ENCODE peak calls at places on chromosomes 7 and 10, in five cellular contexts. One of them, this sample, is unnamed.

GRCh38 chr10:3206516-3207157 is 34.1 kb upstream of the PITRM1 start:
- DNase-seq in bronchial epithelial cell: no peak
- DNase-seq in left ventricle myocardium inferior: no peak
- DNase-seq in cardiac muscle cell: no peak
- DNase-seq in HCT116: no peak
- DNase-seq in this sample: no peak

GRCh38 chr10:84605802-84606201 is 277.4 kb downstream of the CCSER2 start:
- DNase-seq in bronchial epithelial cell: peak; percentile 71
- DNase-seq in left ventricle myocardium inferior: no peak
- DNase-seq in cardiac muscle cell: no peak
- DNase-seq in HCT116: no peak
- DNase-seq in this sample: no peak

GRCh38 chr10:125692932-125693847 is 10.2 kb upstream of the TEX36 start:
- DNase-seq in bronchial epithelial cell: peak; percentile 35
- DNase-seq in left ventricle myocardium inferior: no peak
- DNase-seq in cardiac muscle cell: no peak
- DNase-seq in HCT116: no peak
- DNase-seq in this sample: no peak

GRCh38 chr10:116270691-116271592 is 2.1 kb downstream of the GFRA1 start:
- DNase-seq in bronchial epithelial cell: no peak
- DNase-seq in left ventricle myocardium inferior: peak; percentile 60
- DNase-seq in cardiac muscle cell: peak; percentile 44
- DNase-seq in HCT116: no peak
- DNase-seq in this sample: no peak

GRCh38 chr10:91520657-91521056 is 110.5 kb downstream of the HECTD2 start:
- DNase-seq in bronchial epithelial cell: no peak
- DNase-seq in left ventricle myocardium inferior: no peak
- DNase-seq in cardiac muscle cell: peak; percentile 35
- DNase-seq in HCT116: no peak
- DNase-seq in this sample: no peak

GRCh38 chr10:6563075-6563474 is 17.0 kb downstream of the PRKCQ start:
- DNase-seq in bronchial epithelial cell: no peak
- DNase-seq in left ventricle myocardium inferior: no peak
- DNase-seq in cardiac muscle cell: no peak
- DNase-seq in HCT116: no peak
- DNase-seq in this sample: no peak

GRCh38 chr7:101127460-101128039 is 646 bp downstream of the SERPINE1 start:
- DNase-seq in bronchial epithelial cell: no peak
- DNase-seq in left ventricle myocardium inferior: no peak
- DNase-seq in cardiac muscle cell: no peak
- DNase-seq in HCT116: no peak
- DNase-seq in this sample: no peak

GRCh38 chr10:31318382-31318853 is 598 bp upstream of the ZEB1 start:
- DNase-seq in bronchial epithelial cell: peak; percentile 77
- DNase-seq in left ventricle myocardium inferior: peak; percentile 51
- DNase-seq in cardiac muscle cell: peak; percentile 47
- DNase-seq in HCT116: peak; percentile 28
- DNase-seq in this sample: peak; percentile 75

GRCh38 chr7:75850222-75850621 is 28.6 kb upstream of the RHBDD2 start:
- DNase-seq in bronchial epithelial cell: no peak
- DNase-seq in left ventricle myocardium inferior: no peak
- DNase-seq in cardiac muscle cell: no peak
- DNase-seq in HCT116: no peak
- DNase-seq in this sample: no peak

GRCh38 chr7:99928994-99929729 is at the start of gene GJC3:
- DNase-seq in bronchial epithelial cell: peak; percentile 55
- DNase-seq in left ventricle myocardium inferior: peak; percentile 62
- DNase-seq in cardiac muscle cell: peak; percentile 63
- DNase-seq in HCT116: peak; percentile 49
- DNase-seq in this sample: peak; percentile 59

GRCh38 chr7:151274376-151274760 is 25.9 kb upstream of the SMARCD3 start:
- DNase-seq in bronchial epithelial cell: no peak
- DNase-seq in left ventricle myocardium inferior: no peak
- DNase-seq in cardiac muscle cell: no peak
- DNase-seq in HCT116: no peak
- DNase-seq in this sample: no peak

GRCh38 chr10:62422068-62422590 is 48.0 kb downstream of the ZNF365 start:
- DNase-seq in bronchial epithelial cell: peak; percentile 74
- DNase-seq in left ventricle myocardium inferior: no peak
- DNase-seq in cardiac muscle cell: no peak
- DNase-seq in HCT116: no peak
- DNase-seq in this sample: peak; percentile 94

GRCh38 chr10:27948191-27948590 is 50.7 kb downstream of the ODAD2 start:
- DNase-seq in bronchial epithelial cell: no peak
- DNase-seq in left ventricle myocardium inferior: no peak
- DNase-seq in cardiac muscle cell: no peak
- DNase-seq in HCT116: no peak
- DNase-seq in this sample: no peak

DNA sequence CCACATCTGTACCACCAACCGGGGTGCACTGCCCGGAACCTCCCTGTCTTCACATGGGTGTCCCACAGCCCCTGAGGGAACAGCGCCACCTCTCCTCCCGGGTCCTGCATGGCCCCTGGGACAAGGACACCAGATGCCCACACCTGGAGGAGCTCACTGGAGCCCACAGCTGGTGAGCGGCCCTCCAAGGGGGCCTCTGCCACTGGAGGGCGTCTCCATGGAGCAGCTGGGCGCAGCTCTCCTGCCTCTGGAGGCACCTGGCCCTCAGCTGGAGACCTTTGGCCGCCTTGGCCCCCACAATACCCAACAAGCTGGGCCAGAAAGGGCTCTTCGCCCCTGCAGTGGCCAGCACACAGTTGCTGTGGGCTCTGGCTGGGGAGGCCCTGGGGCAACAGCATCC is 7.3 kb upstream of the NKX6-2 start:
- DNase-seq in bronchial epithelial cell: no peak
- DNase-seq in left ventricle myocardium inferior: no peak
- DNase-seq in cardiac muscle cell: no peak
- DNase-seq in HCT116: no peak
- DNase-seq in this sample: no peak
- TF ChIP-seq CTCF in bronchial epithelial cell: no peak
- TF ChIP-seq CTCF in left ventricle myocardium inferior: no peak
- TF ChIP-seq CTCF in cardiac muscle cell: no peak
- TF ChIP-seq CTCF in HCT116: no peak
- TF ChIP-seq CTCF in this sample: no peak

DNA sequence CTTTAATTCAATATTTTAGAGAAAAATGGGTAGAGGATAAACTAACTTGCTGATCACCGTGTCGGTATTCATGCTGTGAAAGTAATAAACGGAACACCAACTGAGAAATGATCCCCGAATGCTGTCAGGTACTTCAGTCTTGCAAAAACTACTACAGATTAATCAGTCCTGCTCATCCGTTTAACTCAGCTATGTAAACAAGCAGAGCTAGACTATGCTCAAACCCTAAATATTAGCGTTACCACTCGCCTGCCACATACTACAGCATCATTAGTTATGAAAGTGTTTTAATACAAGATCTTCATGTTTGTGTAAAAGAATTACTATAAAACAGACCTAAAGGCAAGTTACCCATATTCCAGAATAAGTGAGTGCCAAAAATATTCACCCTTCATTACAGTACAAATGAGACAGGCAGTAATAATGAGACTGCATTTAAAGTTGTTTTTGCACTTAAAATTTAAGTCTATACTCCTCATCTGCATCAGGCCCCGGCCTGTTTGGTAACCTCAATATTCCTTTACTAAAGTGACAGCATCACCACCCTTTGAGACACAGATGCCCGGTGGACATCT is 952 bp downstream of the DNMBP start:
- DNase-seq in bronchial epithelial cell: peak; percentile 57
- DNase-seq in left ventricle myocardium inferior: no peak
- DNase-seq in cardiac muscle cell: no peak
- DNase-seq in HCT116: no peak
- DNase-seq in this sample: peak; percentile 48
- TF ChIP-seq CTCF in bronchial epithelial cell: no peak
- TF ChIP-seq CTCF in left ventricle myocardium inferior: no peak
- TF ChIP-seq CTCF in cardiac muscle cell: no peak
- TF ChIP-seq CTCF in HCT116: no peak
- TF ChIP-seq CTCF in this sample: no peak

DNA sequence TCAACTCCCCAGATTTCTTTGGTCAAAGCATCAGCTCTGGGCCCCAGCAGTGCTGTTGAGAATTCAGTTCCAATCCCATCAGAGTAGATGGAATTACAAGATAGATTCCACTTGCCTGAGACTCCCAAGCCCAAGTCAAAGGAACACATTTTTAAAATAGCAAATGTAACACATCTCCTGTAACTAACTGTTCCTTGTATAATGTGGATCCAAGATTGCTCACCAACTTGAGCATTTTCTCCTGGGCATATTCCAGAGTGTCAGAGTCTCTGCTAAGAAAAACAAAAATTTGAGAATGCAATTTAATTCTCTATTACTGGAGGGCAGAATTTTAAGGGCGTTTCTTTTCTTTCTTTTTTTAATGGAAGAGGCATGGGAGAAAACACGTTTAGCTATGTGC is 136.7 kb downstream of the NEBL start:
- DNase-seq in bronchial epithelial cell: no peak
- DNase-seq in left ventricle myocardium inferior: no peak
- DNase-seq in cardiac muscle cell: no peak
- DNase-seq in HCT116: no peak
- DNase-seq in this sample: no peak
- TF ChIP-seq CTCF in bronchial epithelial cell: no peak
- TF ChIP-seq CTCF in left ventricle myocardium inferior: no peak
- TF ChIP-seq CTCF in cardiac muscle cell: no peak
- TF ChIP-seq CTCF in HCT116: no peak
- TF ChIP-seq CTCF in this sample: no peak

DNA sequence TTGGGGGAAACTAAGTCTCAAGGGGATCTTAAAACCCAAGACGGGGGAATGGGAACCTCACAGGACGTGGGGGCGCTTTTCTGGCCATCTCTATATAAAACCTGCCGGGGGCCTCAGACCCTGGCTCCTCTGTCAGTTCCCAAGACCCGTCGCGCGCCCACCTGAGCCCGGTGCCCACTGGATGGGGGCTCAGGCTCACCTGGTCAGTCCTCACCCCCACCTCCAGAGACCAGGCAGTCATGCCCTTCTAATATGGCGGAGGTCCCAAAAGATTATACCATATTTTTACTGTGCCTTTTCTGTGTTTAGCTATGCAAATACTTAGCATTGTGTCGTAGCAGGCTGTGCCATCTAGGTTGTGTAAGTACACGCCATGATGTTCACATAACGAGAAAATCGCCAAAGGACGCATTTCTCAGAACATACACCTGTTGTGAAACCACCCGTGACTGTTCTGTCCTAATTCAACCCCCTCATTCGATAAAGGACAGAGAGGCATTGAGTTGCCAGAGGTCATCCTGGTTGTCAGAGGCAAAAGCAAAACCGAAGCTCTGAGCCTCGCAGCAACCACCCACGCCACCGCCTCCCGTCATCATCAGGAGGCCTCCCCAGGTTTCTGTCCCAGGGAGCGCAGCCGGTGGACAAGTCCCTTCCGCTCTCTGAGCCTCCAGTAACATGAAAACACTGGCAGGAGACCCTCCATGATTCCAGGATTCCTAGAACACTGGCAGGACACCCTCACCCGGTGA is 28.9 kb downstream of the OAT start:
- DNase-seq in bronchial epithelial cell: no peak
- DNase-seq in left ventricle myocardium inferior: no peak
- DNase-seq in cardiac muscle cell: no peak
- DNase-seq in HCT116: no peak
- DNase-seq in this sample: no peak
- TF ChIP-seq CTCF in bronchial epithelial cell: no peak
- TF ChIP-seq CTCF in left ventricle myocardium inferior: peak; percentile 6
- TF ChIP-seq CTCF in cardiac muscle cell: no peak
- TF ChIP-seq CTCF in HCT116: no peak
- TF ChIP-seq CTCF in this sample: no peak

GRCh38 chr7:73869011-73869785 is 8.2 kb downstream of the TMEM270 start:
- DNase-seq in bronchial epithelial cell: no peak
- DNase-seq in left ventricle myocardium inferior: no peak
- DNase-seq in cardiac muscle cell: no peak
- DNase-seq in HCT116: no peak
- DNase-seq in this sample: no peak

GRCh38 chr7:73870041-73870492 is 9.1 kb downstream of the TMEM270 start:
- DNase-seq in bronchial epithelial cell: no peak
- DNase-seq in left ventricle myocardium inferior: no peak
- DNase-seq in cardiac muscle cell: peak; percentile 31
- DNase-seq in HCT116: no peak
- DNase-seq in this sample: no peak

GRCh38 chr7:73864981-73865711 is 4.2 kb downstream of the TMEM270 start:
- DNase-seq in bronchial epithelial cell: no peak
- DNase-seq in left ventricle myocardium inferior: no peak
- DNase-seq in cardiac muscle cell: no peak
- DNase-seq in HCT116: no peak
- DNase-seq in this sample: no peak

GRCh38 chr7:73866446-73866767 is 5.4 kb downstream of the TMEM270 start:
- DNase-seq in bronchial epithelial cell: no peak
- DNase-seq in left ventricle myocardium inferior: no peak
- DNase-seq in cardiac muscle cell: no peak
- DNase-seq in HCT116: no peak
- DNase-seq in this sample: no peak

DNA sequence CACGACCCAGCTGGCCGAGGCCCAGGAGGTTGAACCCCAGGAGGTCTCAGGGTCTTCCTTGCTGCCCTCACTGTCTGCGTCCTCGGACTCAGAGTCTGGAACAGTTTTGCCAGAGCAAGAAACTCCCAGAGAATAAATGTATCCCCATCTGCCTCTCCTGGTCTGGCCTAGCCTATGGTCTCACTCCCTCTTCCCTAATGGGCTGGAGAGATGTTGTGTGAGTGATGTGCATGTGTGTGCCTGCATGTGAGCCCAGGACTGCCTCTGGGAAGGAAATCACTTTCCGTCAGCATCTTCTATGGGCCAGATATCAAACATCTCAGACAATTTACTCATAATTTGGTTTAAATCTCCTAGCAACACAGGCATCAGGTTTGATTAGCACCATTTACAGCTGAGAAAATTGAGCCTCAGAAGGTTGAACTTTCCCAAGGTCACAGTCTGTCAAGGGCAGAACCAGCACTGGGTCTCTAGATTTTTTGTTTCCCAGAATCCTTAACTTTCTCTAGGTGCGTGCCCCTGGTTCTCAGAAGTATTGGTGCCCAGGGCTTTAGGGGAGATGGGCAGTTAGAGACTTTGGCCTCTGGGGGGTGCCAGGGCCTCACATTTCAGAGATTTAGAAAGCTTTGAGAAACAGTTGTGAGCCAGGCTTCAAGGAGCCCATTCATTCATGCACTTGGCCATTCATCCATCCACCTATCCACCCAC is 4.9 kb downstream of the TMEM270 start:
- DNase-seq in bronchial epithelial cell: peak; percentile 26
- DNase-seq in left ventricle myocardium inferior: no peak
- DNase-seq in cardiac muscle cell: peak; percentile 72
- DNase-seq in HCT116: no peak
- DNase-seq in this sample: peak; percentile 67
- TF ChIP-seq CTCF in bronchial epithelial cell: peak; percentile 70
- TF ChIP-seq CTCF in left ventricle myocardium inferior: peak; percentile 78
- TF ChIP-seq CTCF in cardiac muscle cell: peak; percentile 82
- TF ChIP-seq CTCF in HCT116: peak; percentile 73
- TF ChIP-seq CTCF in this sample: peak; percentile 69

GRCh38 chr10:122390271-122390670 is 15.8 kb downstream of the PLEKHA1 start:
- DNase-seq in bronchial epithelial cell: no peak
- DNase-seq in left ventricle myocardium inferior: no peak
- DNase-seq in cardiac muscle cell: no peak
- DNase-seq in HCT116: no peak
- DNase-seq in this sample: no peak

GRCh38 chr10:122388287-122388997 is 13.9 kb downstream of the PLEKHA1 start:
- DNase-seq in bronchial epithelial cell: peak; percentile 58
- DNase-seq in left ventricle myocardium inferior: no peak
- DNase-seq in cardiac muscle cell: no peak
- DNase-seq in HCT116: no peak
- DNase-seq in this sample: peak; percentile 2

GRCh38 chr10:122386514-122386913 is 12.0 kb downstream of the PLEKHA1 start:
- DNase-seq in bronchial epithelial cell: no peak
- DNase-seq in left ventricle myocardium inferior: no peak
- DNase-seq in cardiac muscle cell: no peak
- DNase-seq in HCT116: no peak
- DNase-seq in this sample: no peak

GRCh38 chr10:122390679-122391078 is 16.2 kb downstream of the PLEKHA1 start:
- DNase-seq in bronchial epithelial cell: no peak
- DNase-seq in left ventricle myocardium inferior: no peak
- DNase-seq in cardiac muscle cell: no peak
- DNase-seq in HCT116: no peak
- DNase-seq in this sample: no peak

GRCh38 chr10:122387572-122387971 is 13.1 kb downstream of the PLEKHA1 start:
- DNase-seq in bronchial epithelial cell: no peak
- DNase-seq in left ventricle myocardium inferior: no peak
- DNase-seq in cardiac muscle cell: no peak
- DNase-seq in HCT116: no peak
- DNase-seq in this sample: no peak
- TF ChIP-seq CTCF in bronchial epithelial cell: no peak
- TF ChIP-seq CTCF in left ventricle myocardium inferior: no peak
- TF ChIP-seq CTCF in cardiac muscle cell: no peak
- TF ChIP-seq CTCF in HCT116: no peak
- TF ChIP-seq CTCF in this sample: no peak